ENCODE peak calls at places on chromosomes 6 and 20, in four cellular contexts. K is HepG2, Z is K562, W is GM12878. Q is an unnamed sample.

GRCh38 chr20:4171538-4172116 is 156.3 kb upstream of the RNF24 start:
- DNase-seq in K (peak), Z (no peak), W (no peak), Q (no peak)

GRCh38 chr6:21281366-21281765 is 312.2 kb upstream of the SOX4 start:
- DNase-seq in K (no peak), Z (no peak), W (no peak), Q (no peak)

GRCh38 chr20:23090147-23090546 is 4.0 kb upstream of the CD93 start:
- DNase-seq in K (no peak), Z (peak), W (no peak), Q (no peak)

GRCh38 chr6:25660512-25660911 is 8.5 kb downstream of the SCGN start:
- DNase-seq in K (peak), Z (peak), W (no peak), Q (no peak)

GRCh38 chr6:38348366-38348765 is 291.4 kb downstream of the BTBD9 start:
- DNase-seq in K (no peak), Z (no peak), W (no peak), Q (no peak)

GRCh38 chr20:57071283-57071701 is 195.1 kb downstream of the BMP7 start:
- DNase-seq in K (no peak), Z (no peak), W (no peak), Q (no peak)

GRCh38 chr20:1301031-1301529 is 27.9 kb downstream of the SDCBP2 start:
- DNase-seq in K (no peak), Z (peak), W (no peak), Q (no peak)

GRCh38 chr6:44800171-44800671 is 412.7 kb downstream of the CDC5L start:
- DNase-seq in K (peak), Z (no peak), W (no peak), Q (no peak)

GRCh38 chr6:14453712-14454466 is 336.3 kb downstream of the CD83 start:
- DNase-seq in K (no peak), Z (no peak), W (no peak), Q (no peak)

GRCh38 chr6:160431231-160431630 is 83.1 kb downstream of the SLC22A3 start:
- DNase-seq in K (no peak), Z (no peak), W (no peak), Q (no peak)
- TF ChIP-seq BRCA1 in K (no peak), Z (no peak), W (no peak), Q (no peak)

GRCh38 chr20:36092424-36093024 is 62.0 kb upstream of the EPB41L1 start:
- DNase-seq in K (no peak), Z (peak), W (no peak), Q (no peak)
- TF ChIP-seq RAD21 in K (no peak), Z (no peak), W (no peak), Q (no peak)

DNA sequence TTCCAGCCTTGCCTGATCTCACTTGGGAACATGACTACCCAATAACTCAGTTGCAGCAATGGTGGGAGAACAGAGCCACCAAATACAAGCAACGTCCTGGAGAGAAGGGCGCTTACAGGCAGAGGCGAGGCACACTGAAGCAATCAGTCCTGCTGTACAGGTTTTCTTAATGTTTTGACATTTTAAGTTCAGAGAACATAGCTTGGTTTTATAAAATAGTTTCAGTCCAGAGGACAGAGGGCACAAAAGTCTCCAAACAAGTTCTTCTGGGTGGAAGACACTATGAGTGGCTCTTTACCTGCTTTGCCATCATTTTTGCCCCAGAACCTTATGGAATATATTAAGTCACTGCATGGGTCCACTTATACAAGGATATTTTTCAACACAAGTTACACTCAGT is 103.4 kb upstream of the KCNG1 start:
- DNase-seq in K (no peak), Z (no peak), W (no peak), Q (no peak)
- TF ChIP-seq BRCA1 in K (no peak), Z (no peak), W (no peak), Q (no peak)

DNA sequence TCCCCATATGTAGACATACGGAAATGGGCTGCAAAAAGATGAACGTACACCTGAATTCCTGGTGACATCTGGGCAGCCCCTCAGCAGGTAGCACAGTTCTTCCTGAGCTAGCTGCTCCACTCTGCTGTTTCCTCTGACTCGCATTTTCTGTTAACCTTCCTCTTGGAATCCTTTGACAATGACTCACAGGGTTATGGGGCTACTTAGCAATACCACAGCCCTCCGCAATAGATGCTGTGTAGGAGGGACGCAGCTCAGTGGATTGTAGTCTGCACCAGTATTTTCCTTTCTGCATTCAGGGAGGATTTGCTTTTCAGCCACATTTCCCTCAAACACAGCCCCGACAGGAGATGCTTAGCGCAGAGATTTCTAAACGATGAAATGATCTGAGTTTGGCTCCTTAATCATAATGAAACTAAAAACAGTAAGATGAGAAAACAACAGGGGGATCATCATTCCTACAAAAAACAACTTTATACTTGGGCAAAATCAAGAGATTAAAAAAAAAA is 12.4 kb downstream of the BACH2 start:
- DNase-seq in K (no peak), Z (peak), W (no peak), Q (no peak)
- TF ChIP-seq RAD21 in K (no peak), Z (peak), W (no peak), Q (no peak)

GRCh38 chr6:4920914-4921410 is 82.9 kb downstream of the RPP40 start:
- DNase-seq in K (no peak), Z (no peak), W (no peak), Q (no peak)
- TF ChIP-seq BRCA1 in K (no peak), Z (no peak), W (no peak), Q (no peak)

GRCh38 chr6:161302949-161303348 is 29.1 kb upstream of the AGPAT4 start:
- DNase-seq in K (no peak), Z (no peak), W (no peak), Q (no peak)

GRCh38 chr6:161301338-161301737 is 27.5 kb upstream of the AGPAT4 start:
- DNase-seq in K (no peak), Z (no peak), W (no peak), Q (no peak)

GRCh38 chr6:161300823-161301222 is 27.0 kb upstream of the AGPAT4 start:
- DNase-seq in K (no peak), Z (no peak), W (no peak), Q (no peak)

GRCh38 chr6:161305860-161306259 is 32.0 kb upstream of the AGPAT4 start:
- DNase-seq in K (no peak), Z (no peak), W (no peak), Q (no peak)

DNA sequence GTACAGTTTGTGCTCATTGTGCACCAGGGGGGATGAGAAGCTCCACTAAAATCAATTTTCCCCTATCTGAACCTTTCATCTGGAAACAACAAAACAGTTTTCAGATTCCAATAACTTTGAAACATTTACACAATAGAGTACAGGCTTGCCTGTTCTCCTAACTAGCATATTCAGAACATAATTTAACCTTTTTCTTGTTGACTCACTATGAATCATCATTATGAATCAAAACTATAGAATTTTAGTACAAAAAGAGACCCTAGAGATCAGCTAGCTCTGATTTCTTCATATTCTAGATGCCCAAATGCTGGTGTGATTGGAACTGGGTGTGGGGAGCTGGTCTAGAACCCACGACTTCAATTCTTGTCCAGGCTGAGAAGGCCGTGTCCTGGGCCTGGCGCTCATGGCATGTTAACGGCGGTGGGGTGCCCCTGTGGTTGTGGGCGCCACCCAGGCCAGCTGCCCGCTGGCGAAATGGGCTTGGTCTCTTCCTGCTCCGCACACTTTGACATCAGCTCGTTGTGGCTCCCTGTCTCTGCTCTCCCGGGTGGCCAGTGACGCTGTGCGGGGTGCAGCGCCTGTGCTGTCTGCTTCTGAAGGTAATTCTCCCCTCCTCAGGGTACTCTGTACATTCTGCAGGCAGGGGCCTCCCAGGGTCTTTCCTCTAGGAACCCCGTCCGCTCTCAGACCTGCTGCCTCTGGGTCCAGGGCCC is 29.9 kb upstream of the AGPAT4 start:
- DNase-seq in K (no peak), Z (no peak), W (no peak), Q (no peak)
- TF ChIP-seq RAD21 in K (no peak), Z (no peak), W (no peak), Q (no peak)

GRCh38 chr6:158619922-158620801 is 24.4 kb downstream of the DYNLT1 start:
- DNase-seq in K (no peak), Z (no peak), W (no peak), Q (peak)
- TF ChIP-seq BRCA1 in K (no peak), Z (no peak), W (no peak), Q (no peak)

GRCh38 chr20:6780414-6780813 is 12.9 kb downstream of the BMP2 start:
- DNase-seq in K (no peak), Z (no peak), W (no peak), Q (no peak)

GRCh38 chr20:6786548-6786947 is 19.1 kb downstream of the BMP2 start:
- DNase-seq in K (no peak), Z (no peak), W (no peak), Q (no peak)

GRCh38 chr20:6784767-6785166 is 17.3 kb downstream of the BMP2 start:
- DNase-seq in K (no peak), Z (no peak), W (no peak), Q (no peak)

DNA sequence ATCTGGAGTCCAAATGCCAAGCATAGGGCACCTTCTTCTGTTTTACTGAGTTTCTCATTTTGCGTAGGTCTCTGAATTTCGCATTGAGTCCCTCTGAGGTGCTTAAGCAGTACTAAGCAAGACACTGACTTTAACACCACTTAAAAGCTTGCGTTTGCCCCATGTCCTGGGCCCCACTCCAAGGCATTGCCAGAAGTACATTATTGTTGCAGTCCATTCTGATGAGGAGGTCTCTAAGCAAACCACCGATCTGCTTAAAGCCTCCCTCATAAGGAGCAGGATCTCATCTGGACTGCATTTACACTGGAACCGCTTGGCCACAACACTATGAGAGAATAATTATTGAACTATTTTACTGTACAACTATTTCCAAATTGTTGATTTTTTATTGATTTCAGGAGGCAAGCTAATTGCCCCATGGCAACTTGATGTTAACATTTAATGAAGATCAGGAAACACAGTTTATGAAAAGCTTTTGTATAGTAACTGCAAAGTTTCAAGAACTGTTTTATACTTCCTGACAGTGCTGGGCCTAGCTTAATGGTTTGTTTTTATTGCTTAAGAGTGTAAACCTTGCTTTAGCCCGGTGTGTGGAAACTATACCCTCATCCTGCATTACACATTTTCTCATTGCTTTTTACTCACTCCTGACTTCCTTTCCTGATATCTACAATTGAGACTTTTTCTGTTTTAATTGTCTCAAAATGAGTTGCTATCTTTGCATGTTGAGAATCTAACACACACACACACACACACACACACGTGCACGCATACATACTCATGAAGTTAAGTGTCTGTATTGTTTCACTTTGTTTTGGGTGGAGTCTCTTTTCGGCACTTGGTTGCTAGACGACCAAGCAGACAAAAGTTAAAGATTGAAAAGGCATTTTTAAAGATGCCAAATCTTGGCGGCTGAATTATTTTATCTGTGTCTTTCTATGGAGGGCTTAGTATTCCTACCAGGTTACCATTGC is 16.6 kb downstream of the BMP2 start:
- DNase-seq in K (no peak), Z (no peak), W (no peak), Q (no peak)
- TF ChIP-seq RAD21 in K (no peak), Z (no peak), W (no peak), Q (no peak)

Q was measured in H1.